ENCODE peak calls at places on chromosomes 4 and X, in six cellular contexts. A is pancreas; U is effector memory CD8-positive, alpha-beta T cell; S is central memory CD8-positive, alpha-beta T cell; P is heart right ventricle; E is activated CD8-positive, alpha-beta memory T cell treated with anti-CD3 and anti-CD28 coated beads, Interleukin-2, amount 10 ng/mL, durations not matched to agents 7 days and 5 days. D is an unnamed sample.

GRCh38 chr4:63937961-63938360 is 471.3 kb downstream of the TECRL start:
- ATAC-seq in A (no peak), U (no peak), S (no peak), P (peak), E (no peak), D (peak)

GRCh38 chr4:74543247-74543670 is 98.3 kb downstream of the AREG start:
- ATAC-seq in A (no peak), U (no peak), S (peak), P (no peak), E (no peak), D (no peak)

GRCh38 chr4:1771555-1772305 is 21.4 kb upstream of the FGFR3 start:
- ATAC-seq in A (no peak), U (peak), S (peak), P (no peak), E (no peak), D (no peak)

GRCh38 chr4:163175971-163176958 is 9.6 kb upstream of the NAF1 start:
- ATAC-seq in A (no peak), U (no peak), S (no peak), P (no peak), E (no peak), D (no peak)

GRCh38 chrX:11447418-11447817 is 154.2 kb downstream of the AMELX start:
- ATAC-seq in A (no peak), U (no peak), S (no peak), P (no peak), E (no peak), D (no peak)

GRCh38 chrX:150767045-150767395 is 73.8 kb downstream of the MTMR1 start:
- ATAC-seq in A (no peak), U (no peak), S (no peak), P (peak), E (no peak), D (no peak)

GRCh38 chrX:45803383-45803921 is 602.8 kb upstream of the DIPK2B start:
- ATAC-seq in A (no peak), U (no peak), S (no peak), P (no peak), E (peak), D (no peak)

GRCh38 chr4:3307891-3308575 is 15.2 kb downstream of the RGS12 start:
- ATAC-seq in A (no peak), U (no peak), S (no peak), P (no peak), E (no peak), D (no peak)

GRCh38 chr4:39510348-39510929 is 16.8 kb downstream of the UGDH start:
- ATAC-seq in A (no peak), U (no peak), S (no peak), P (no peak), E (no peak), D (no peak)

GRCh38 chrX:39318497-39319343 is 517.5 kb downstream of the MID1IP1 start:
- ATAC-seq in A (no peak), U (no peak), S (no peak), P (no peak), E (no peak), D (no peak)

GRCh38 chrX:2449135-2449886 is 51.5 kb downstream of the DHRSX start:
- ATAC-seq in A (no peak), U (no peak), S (no peak), P (peak), E (no peak), D (no peak)

GRCh38 chr4:82780398-82781231 is 18.0 kb downstream of the SCD5 start:
- ATAC-seq in A (peak), U (no peak), S (no peak), P (peak), E (no peak), D (peak)

GRCh38 chr4:124060261-124060918 is 652.1 kb downstream of the ANKRD50 start:
- ATAC-seq in A (peak), U (no peak), S (no peak), P (peak), E (no peak), D (peak)

GRCh38 chr4:172979332-172979731 is 189.3 kb upstream of the GALNT7 start:
- ATAC-seq in A (peak), U (no peak), S (no peak), P (no peak), E (no peak), D (no peak)

GRCh38 chr4:73620115-73620792 is at the start of gene RASSF6:
- ATAC-seq in A (peak), U (no peak), S (no peak), P (no peak), E (no peak), D (peak)

GRCh38 chr4:41806807-41807206 is 58.3 kb upstream of the PHOX2B start:
- ATAC-seq in A (no peak), U (no peak), S (no peak), P (no peak), E (no peak), D (no peak)

D was measured in gastroesophageal sphincter.